ENCODE peak calls at places on chromosomes 13 and 19, in seven cellular contexts. V is mucosa of gallbladder; G is activated naive CD4-positive, alpha-beta T cell treated with anti-CD3 and anti-CD28 coated beads, Interleukin-2, amount 10 ng/mL, durations not matched to agents 7 days and 5 days; L is naive thymus-derived CD4-positive, alpha-beta T cell; Y is AG09319; K is T-cell; O is HT1080. H is an unnamed sample.

GRCh38 chr13:101331731-101332130 is 84.6 kb downstream of the NALCN start:
- DNase-seq in K (no peak), V (no peak), Y (no peak), L (no peak), O (peak), G (no peak), H (no peak)

GRCh38 chr19:40221858-40222619 is 3.9 kb upstream of the TTC9B start:
- DNase-seq in G (peak), K (peak), L (peak), Y (peak), O (peak), V (peak), H (peak)

GRCh38 chr19:57192993-57193392 is 1.7 kb downstream of the ZNF264 start:
- DNase-seq in Y (no peak), K (no peak), G (no peak), O (no peak), L (no peak), V (no peak), H (peak)

GRCh38 chr13:100610399-100611347 is 22.1 kb upstream of the GGACT start:
- DNase-seq in V (no peak), K (no peak), G (no peak), O (no peak), L (no peak), Y (no peak), H (no peak)

GRCh38 chr13:51451134-51451466 is 1.7 kb downstream of the INTS6 start:
- DNase-seq in K (no peak), O (peak), V (no peak), Y (no peak), G (no peak), L (no peak), H (no peak)

GRCh38 chr19:33514885-33515485 is 6.6 kb downstream of the PEPD start:
- DNase-seq in K (no peak), Y (no peak), G (peak), V (no peak), L (no peak), O (peak), H (peak)

GRCh38 chr13:32501058-32501457 is 37.5 kb downstream of the N4BP2L2 start:
- DNase-seq in G (no peak), O (no peak), K (no peak), V (no peak), Y (no peak), L (no peak), H (peak)

GRCh38 chr13:106736941-106737340 is 169.0 kb upstream of the ARGLU1 start:
- DNase-seq in K (no peak), O (no peak), V (no peak), G (no peak), Y (no peak), L (no peak), H (no peak)

GRCh38 chr13:34411177-34411576 is 530.9 kb upstream of the NBEA start:
- DNase-seq in Y (no peak), V (no peak), O (no peak), K (no peak), G (no peak), L (no peak), H (no peak)

GRCh38 chr13:99150575-99151370 is 49.9 kb upstream of the UBAC2 start:
- DNase-seq in G (no peak), V (no peak), O (peak), L (no peak), Y (peak), K (no peak), H (peak)

GRCh38 chr13:82717249-82717648 is 1165.0 kb downstream of the SLITRK1 start:
- DNase-seq in G (no peak), V (no peak), K (no peak), L (no peak), O (peak), Y (no peak), H (peak)

GRCh38 chr19:40348961-40349507 is 539 bp downstream of the PLD3 start:
- DNase-seq in G (peak), V (no peak), L (peak), Y (peak), O (peak), K (no peak), H (peak)

GRCh38 chr19:15372470-15372869 is 7.1 kb downstream of the AKAP8 start:
- DNase-seq in L (no peak), K (no peak), V (no peak), G (no peak), Y (no peak), O (no peak), H (no peak)

GRCh38 chr13:27663947-27664346 is 42.3 kb downstream of the POLR1D start:
- DNase-seq in K (no peak), Y (no peak), V (no peak), L (no peak), G (no peak), O (no peak), H (no peak)

GRCh38 chr13:76976929-76977328 is 15.0 kb upstream of the CLN5 start:
- DNase-seq in O (no peak), V (no peak), Y (no peak), L (no peak), K (no peak), G (no peak), H (no peak)

GRCh38 chr13:110107568-110108347 is 199.2 kb downstream of the COL4A1 start:
- DNase-seq in L (no peak), G (no peak), V (peak), Y (no peak), O (no peak), K (no peak), H (peak)

GRCh38 chr19:4036576-4037300 is 29.2 kb downstream of the PIAS4 start:
- DNase-seq in V (no peak), O (no peak), Y (no peak), K (no peak), L (no peak), G (no peak), H (no peak)